ENCODE peak calls at places on chromosome 5, in six cellular contexts. T is A549, V is endothelial cell of umbilical vein, F is HepG2, J is GM12878, G is K562. Z is an unnamed sample.

GRCh38 chr5:180281706-180282105 is 10.2 kb downstream of the MAPK9 start:
- DNase-seq in T (no peak), V (no peak), F (no peak), J (no peak), G (no peak), Z (no peak)

GRCh38 chr5:132436936-132437335 is 53.6 kb downstream of the IRF1 start:
- DNase-seq in T (no peak), V (no peak), F (no peak), J (no peak), G (no peak), Z (no peak)

GRCh38 chr5:130992621-130993020 is 172.4 kb downstream of the HINT1 start:
- DNase-seq in T (no peak), V (no peak), F (no peak), J (no peak), G (no peak), Z (no peak)

GRCh38 chr5:61200582-61201155 is 38.4 kb upstream of the SMIM15 start:
- DNase-seq in T (no peak), V (no peak), F (no peak), J (peak), G (no peak), Z (peak)

GRCh38 chr5:159269723-159270122 is 6.6 kb downstream of the UBLCP1 start:
- DNase-seq in T (no peak), V (no peak), F (no peak), J (no peak), G (no peak), Z (no peak)

GRCh38 chr5:138636401-138636944 is 61.3 kb upstream of the HSPA9 start:
- DNase-seq in T (no peak), V (no peak), F (no peak), J (no peak), G (no peak), Z (no peak)

GRCh38 chr5:114565871-114566270 is 204.0 kb downstream of the KCNN2 start:
- DNase-seq in T (no peak), V (no peak), F (no peak), J (no peak), G (no peak), Z (no peak)

GRCh38 chr5:42566658-42567313 is 143.5 kb downstream of the GHR start:
- DNase-seq in T (no peak), V (no peak), F (no peak), J (no peak), G (no peak), Z (no peak)

GRCh38 chr5:180121799-180122198 is 50.2 kb upstream of the RNF130 start:
- DNase-seq in T (no peak), V (no peak), F (no peak), J (no peak), G (no peak), Z (no peak)

GRCh38 chr5:168987540-168988300 is 313.2 kb downstream of the SLIT3 start:
- DNase-seq in T (peak), V (peak), F (peak), J (no peak), G (peak), Z (peak)

GRCh38 chr5:78621269-78621871 is 27.2 kb downstream of the LHFPL2 start:
- DNase-seq in T (no peak), V (no peak), F (no peak), J (no peak), G (no peak), Z (peak)

GRCh38 chr5:111480346-111480745 is 32.0 kb downstream of the STARD4 start:
- DNase-seq in T (no peak), V (no peak), F (no peak), J (no peak), G (no peak), Z (no peak)

GRCh38 chr5:17056056-17056690 is 120.1 kb upstream of the MYO10 start:
- DNase-seq in T (no peak), V (peak), F (no peak), J (no peak), G (no peak), Z (no peak)

GRCh38 chr5:9197881-9198260 is 348.0 kb downstream of the SEMA5A start:
- DNase-seq in T (no peak), V (no peak), F (no peak), J (peak), G (no peak), Z (no peak)

GRCh38 chr5:144333336-144333920 is 162.8 kb downstream of the KCTD16 start:
- DNase-seq in T (no peak), V (no peak), F (no peak), J (peak), G (no peak), Z (no peak)

GRCh38 chr5:4970171-4970570 is 170.0 kb upstream of the ADAMTS16 start:
- DNase-seq in T (no peak), V (no peak), F (no peak), J (no peak), G (no peak), Z (no peak)

GRCh38 chr5:151153300-151153699 is 4.3 kb downstream of the ANXA6 start:
- DNase-seq in T (no peak), V (no peak), F (no peak), J (no peak), G (no peak), Z (no peak)

GRCh38 chr5:128264567-128264966 is 181.0 kb downstream of the SLC12A2 start:
- DNase-seq in T (no peak), V (no peak), F (no peak), J (no peak), G (no peak), Z (no peak)

GRCh38 chr5:4868140-4868735 is 271.9 kb upstream of the ADAMTS16 start:
- DNase-seq in T (peak), V (no peak), F (peak), J (no peak), G (peak), Z (peak)

GRCh38 chr5:65742565-65743231 is 20.7 kb downstream of the NLN start:
- DNase-seq in T (peak), V (peak), F (peak), J (peak), G (peak), Z (peak)

GRCh38 chr5:104179057-104179456 is 616.5 kb upstream of the NUDT12 start:
- DNase-seq in T (peak), V (peak), F (peak), J (peak), G (peak), Z (peak)

GRCh38 chr5:102114525-102115069 is 181.5 kb downstream of the SLCO4C1 start:
- DNase-seq in T (no peak), V (no peak), F (no peak), J (no peak), G (no peak), Z (no peak)

GRCh38 chr5:178322736-178323540 is 90.3 kb upstream of the PHYKPL start:
- DNase-seq in T (no peak), V (no peak), F (no peak), J (no peak), G (no peak), Z (peak)

GRCh38 chr5:177189965-177190364 is 56.4 kb downstream of the NSD1 start:
- DNase-seq in T (no peak), V (no peak), F (no peak), J (no peak), G (no peak), Z (no peak)

GRCh38 chr5:134647750-134648424 is 698 bp upstream of the SEC24A start:
- DNase-seq in T (no peak), V (no peak), F (peak), J (peak), G (peak), Z (peak)

GRCh38 chr5:170418736-170419135 is 29.6 kb upstream of the KCNMB1 start:
- DNase-seq in T (no peak), V (no peak), F (no peak), J (no peak), G (no peak), Z (no peak)

GRCh38 chr5:61752588-61752987 is 420.5 kb downstream of the ZSWIM6 start:
- DNase-seq in T (no peak), V (no peak), F (no peak), J (no peak), G (no peak), Z (no peak)

GRCh38 chr5:13913962-13914361 is 30.5 kb downstream of the DNAH5 start:
- DNase-seq in T (no peak), V (no peak), F (no peak), J (no peak), G (no peak), Z (no peak)

GRCh38 chr5:96336351-96336985 is 96.6 kb downstream of the PCSK1 start:
- DNase-seq in T (peak), V (peak), F (peak), J (no peak), G (peak), Z (peak)

GRCh38 chr5:141319202-141319601 is 1.4 kb downstream of the TAF7 start:
- DNase-seq in T (no peak), V (no peak), F (no peak), J (no peak), G (no peak), Z (no peak)

GRCh38 chr5:54526604-54527359 is 9.2 kb downstream of the SNX18 start:
- DNase-seq in T (no peak), V (no peak), F (no peak), J (no peak), G (no peak), Z (no peak)

GRCh38 chr5:82222597-82223574 is 55.3 kb downstream of the RPS23 start:
- DNase-seq in T (no peak), V (no peak), F (no peak), J (no peak), G (no peak), Z (no peak)

GRCh38 chr5:179113945-179114641 is 53.9 kb downstream of the ZNF354C start:
- DNase-seq in T (no peak), V (no peak), F (no peak), J (no peak), G (no peak), Z (no peak)

GRCh38 chr5:75734913-75735789 is 17.9 kb upstream of the POC5 start:
- DNase-seq in T (peak), V (no peak), F (peak), J (peak), G (peak), Z (peak)

GRCh38 chr5:160616712-160617497 is 195.2 kb downstream of the PTTG1 start:
- DNase-seq in T (no peak), V (no peak), F (no peak), J (no peak), G (no peak), Z (peak)

GRCh38 chr5:73448072-73448432 is 525 bp downstream of the FOXD1 start:
- DNase-seq in T (no peak), V (no peak), F (no peak), J (no peak), G (peak), Z (no peak)

DNA sequence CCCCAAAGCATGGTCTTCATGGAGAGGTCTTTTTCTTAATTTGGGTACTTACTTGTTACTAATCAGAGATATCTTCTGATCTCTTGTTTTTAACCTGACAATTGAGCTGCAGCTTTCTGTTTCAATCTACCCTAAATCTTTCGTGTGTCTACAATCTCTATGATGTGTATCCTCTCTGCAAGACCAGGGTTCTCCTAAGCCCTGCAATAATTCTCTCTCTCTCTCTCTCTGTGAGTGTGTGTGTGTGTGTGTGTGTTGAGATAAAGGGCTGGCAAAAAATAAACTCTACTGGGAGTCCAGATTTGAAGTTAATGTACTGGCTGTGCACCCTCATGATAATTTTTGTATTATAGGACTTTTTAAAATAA is 57.8 kb upstream of the FBXL7 start:
- DNase-seq in T (no peak), V (no peak), F (no peak), J (no peak), G (no peak), Z (no peak)
- TF ChIP-seq MYC in T (no peak), V (no peak), F (no peak), J (no peak), G (no peak), Z (no peak)

DNA sequence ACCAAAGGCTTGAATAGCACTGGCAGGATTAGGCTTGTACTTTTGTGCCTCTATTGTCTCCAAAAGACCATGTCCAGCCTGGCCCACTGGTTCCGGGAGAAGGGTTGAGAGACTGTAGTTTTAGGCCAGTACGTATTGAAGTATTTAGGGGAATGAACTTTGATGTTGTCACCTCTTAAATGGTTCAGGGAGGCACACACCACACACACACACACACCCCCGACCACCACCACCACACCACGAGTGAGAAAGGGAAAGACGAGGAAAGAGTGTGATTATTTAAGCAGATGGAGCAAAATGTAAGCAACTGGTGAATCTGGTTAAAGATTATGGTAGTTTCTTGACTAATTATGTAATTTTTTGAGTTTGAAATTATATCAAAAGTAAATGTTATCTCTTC is 61.6 kb downstream of the NIPBL start:
- DNase-seq in T (no peak), V (no peak), F (no peak), J (no peak), G (no peak), Z (no peak)
- TF ChIP-seq MYC in T (no peak), V (no peak), F (no peak), J (no peak), G (no peak), Z (no peak)

GRCh38 chr5:32233220-32233695 is 59.1 kb upstream of the GOLPH3 start:
- DNase-seq in T (no peak), V (no peak), F (no peak), J (no peak), G (no peak), Z (peak)
- TF ChIP-seq MYC in T (no peak), V (no peak), F (no peak), J (no peak), G (no peak), Z (peak)

DNA sequence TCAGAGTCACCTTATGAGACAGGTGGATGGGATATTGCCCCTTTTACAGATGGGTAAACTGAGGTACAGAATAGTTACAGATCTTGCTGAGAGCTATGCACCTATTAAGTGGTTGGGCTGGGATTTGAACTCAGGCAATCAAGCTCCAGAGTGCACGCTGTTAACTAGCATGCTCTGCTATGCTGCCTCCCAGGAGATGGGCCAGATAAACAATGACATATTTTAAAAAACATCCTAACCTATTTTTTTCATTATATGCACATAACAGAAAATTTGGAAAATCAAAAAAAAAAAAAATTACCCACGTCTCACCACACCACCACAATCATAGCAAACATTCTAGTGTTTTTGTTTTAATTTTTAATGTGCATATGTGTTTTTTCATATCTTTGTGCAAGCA is 123.4 kb upstream of the STC2 start:
- DNase-seq in T (no peak), V (no peak), F (no peak), J (no peak), G (no peak), Z (no peak)
- TF ChIP-seq MYC in T (no peak), V (no peak), F (no peak), J (no peak), G (no peak), Z (no peak)

GRCh38 chr5:173714551-173715428 is 98.3 kb upstream of the BOD1 start:
- DNase-seq in T (peak), V (no peak), F (no peak), J (no peak), G (peak), Z (peak)
- TF ChIP-seq MYC in T (no peak), V (no peak), F (no peak), J (no peak), G (no peak), Z (no peak)

GRCh38 chr5:124986170-124986569 is 239.7 kb upstream of the ZNF608 start:
- DNase-seq in T (no peak), V (no peak), F (no peak), J (no peak), G (no peak), Z (no peak)

GRCh38 chr5:124981901-124982300 is 235.5 kb upstream of the ZNF608 start:
- DNase-seq in T (no peak), V (no peak), F (peak), J (no peak), G (no peak), Z (no peak)

GRCh38 chr5:124976086-124976485 is 229.6 kb upstream of the ZNF608 start:
- DNase-seq in T (no peak), V (no peak), F (no peak), J (no peak), G (no peak), Z (no peak)

GRCh38 chr5:124979174-124979573 is 232.7 kb upstream of the ZNF608 start:
- DNase-seq in T (no peak), V (no peak), F (no peak), J (no peak), G (no peak), Z (no peak)

GRCh38 chr5:124980174-124980941 is 233.9 kb upstream of the ZNF608 start:
- DNase-seq in T (no peak), V (no peak), F (no peak), J (peak), G (no peak), Z (no peak)
- TF ChIP-seq MYC in T (no peak), V (no peak), F (no peak), J (no peak), G (no peak), Z (no peak)

Z was measured in NB4.